ENCODE peak calls at places on chromosome 4, in six cellular contexts. G is neural crest cell; N is mammary epithelial cell; R is upper lobe of right lung; V is stimulated activated naive CD8-positive, alpha-beta T cell treated with anti-CD3 and anti-CD28 coated beads, Interleukin-15, Interleukin-2, amounts not matched to agents 100 U/mL and 50 U/mL, for 24 hours; Y is heart right ventricle. B is an unnamed sample.

GRCh38 chr4:150229538-150229937 is 151.3 kb downstream of the DCLK2 start:
- DNase-seq in G (no peak), N (peak), R (no peak), V (no peak), Y (no peak), B (no peak)

GRCh38 chr4:76199664-76200211 is 13.9 kb downstream of the SCARB2 start:
- DNase-seq in G (no peak), N (no peak), R (no peak), V (peak), Y (no peak), B (no peak)

GRCh38 chr4:38759077-38759789 is 23.6 kb downstream of the TLR10 start:
- DNase-seq in G (peak), N (peak), R (no peak), V (peak), Y (peak), B (peak)

GRCh38 chr4:149911995-149912394 is 96.4 kb upstream of the IQCM start:
- DNase-seq in G (no peak), N (peak), R (no peak), V (no peak), Y (no peak), B (no peak)

GRCh38 chr4:82429728-82430192 is 502 bp downstream of the HNRNPDL start:
- DNase-seq in G (no peak), N (peak), R (no peak), V (no peak), Y (no peak), B (no peak)

GRCh38 chr4:56976283-56976877 is 1.0 kb downstream of the NOA1 start:
- DNase-seq in G (no peak), N (peak), R (peak), V (peak), Y (no peak), B (peak)

GRCh38 chr4:110020681-110021443 is 108.2 kb downstream of the EGF start:
- DNase-seq in G (no peak), N (no peak), R (no peak), V (no peak), Y (no peak), B (no peak)

GRCh38 chr4:13160906-13161305 is 323.2 kb downstream of the RAB28 start:
- DNase-seq in G (no peak), N (peak), R (no peak), V (no peak), Y (no peak), B (no peak)

GRCh38 chr4:87499415-87500106 is 29.6 kb downstream of the SPARCL1 start:
- DNase-seq in G (no peak), N (no peak), R (no peak), V (no peak), Y (no peak), B (no peak)

GRCh38 chr4:99117876-99118693 is 26.0 kb downstream of the ADH4 start:
- DNase-seq in G (no peak), N (no peak), R (no peak), V (no peak), Y (no peak), B (no peak)

GRCh38 chr4:145132521-145133098 is 34.5 kb downstream of the ABCE1 start:
- DNase-seq in G (no peak), N (no peak), R (no peak), V (peak), Y (peak), B (peak)

GRCh38 chr4:94758141-94758699 is 465 bp downstream of the BMPR1B start:
- DNase-seq in G (no peak), N (no peak), R (peak), V (peak), Y (no peak), B (peak)

GRCh38 chr4:1297023-1297395 is 7.3 kb downstream of the MAEA start:
- DNase-seq in G (no peak), N (no peak), R (no peak), V (no peak), Y (no peak), B (no peak)

GRCh38 chr4:42642136-42642797 is 14.6 kb downstream of the ATP8A1 start:
- DNase-seq in G (no peak), N (no peak), R (no peak), V (peak), Y (no peak), B (no peak)

GRCh38 chr4:124478518-124478917 is 234.0 kb downstream of the ANKRD50 start:
- DNase-seq in G (no peak), N (no peak), R (no peak), V (no peak), Y (no peak), B (no peak)

GRCh38 chr4:15897577-15897976 is 41.0 kb downstream of the FGFBP1 start:
- DNase-seq in G (no peak), N (no peak), R (no peak), V (no peak), Y (no peak), B (no peak)

GRCh38 chr4:14169460-14169859 is 541.9 kb upstream of the BOD1L1 start:
- DNase-seq in G (no peak), N (peak), R (no peak), V (no peak), Y (no peak), B (no peak)

GRCh38 chr4:20512053-20512810 is 188.0 kb upstream of the PACRGL start:
- DNase-seq in G (no peak), N (no peak), R (no peak), V (no peak), Y (peak), B (no peak)

GRCh38 chr4:180057891-180058643 is 2185.1 kb upstream of the TENM3 start:
- DNase-seq in G (peak), N (peak), R (peak), V (peak), Y (no peak), B (peak)

GRCh38 chr4:47716017-47716416 is 121.8 kb downstream of the CORIN start:
- DNase-seq in G (no peak), N (no peak), R (no peak), V (no peak), Y (no peak), B (no peak)

B was measured in SJCRH30.